ENCODE peak calls at places on chromosomes 4 and X, in five cellular contexts. One of them, this sample, is unnamed.
A peak's percentile ranks its signal among the peaks of the same experiment; 100 is the strongest.

GRCh38 chr4:184453402-184454160 is 20.8 kb downstream of the IRF2 start:
- DNase-seq in glutamatergic neuron: no peak
- DNase-seq in right atrium auricular region: no peak
- DNase-seq in Peyer's patch: peak; percentile 75
- DNase-seq in psoas muscle: no peak
- DNase-seq in this sample: peak; percentile 81

GRCh38 chrX:138877746-138878145 is 166.2 kb upstream of the FGF13 start:
- DNase-seq in right atrium auricular region: no peak
- DNase-seq in Peyer's patch: no peak
- DNase-seq in psoas muscle: no peak
- DNase-seq in glutamatergic neuron: no peak
- DNase-seq in this sample: no peak

GRCh38 chr4:23878235-23878861 is 11.5 kb downstream of the PPARGC1A start:
- DNase-seq in glutamatergic neuron: no peak
- DNase-seq in psoas muscle: no peak
- DNase-seq in right atrium auricular region: no peak
- DNase-seq in Peyer's patch: no peak
- DNase-seq in this sample: no peak

GRCh38 chrX:108362026-108362425 is 76.2 kb downstream of the COL4A6 start:
- DNase-seq in psoas muscle: no peak
- DNase-seq in Peyer's patch: no peak
- DNase-seq in glutamatergic neuron: no peak
- DNase-seq in right atrium auricular region: no peak
- DNase-seq in this sample: no peak

GRCh38 chr4:27048350-27049100 is 187.9 kb downstream of the STIM2 start:
- DNase-seq in right atrium auricular region: no peak
- DNase-seq in Peyer's patch: no peak
- DNase-seq in psoas muscle: no peak
- DNase-seq in glutamatergic neuron: no peak
- DNase-seq in this sample: peak; percentile 38

GRCh38 chr4:169249214-169249973 is 21.4 kb downstream of the SH3RF1 start:
- DNase-seq in Peyer's patch: no peak
- DNase-seq in right atrium auricular region: no peak
- DNase-seq in glutamatergic neuron: no peak
- DNase-seq in psoas muscle: no peak
- DNase-seq in this sample: peak; percentile 46

GRCh38 chr4:183284965-183285364 is 35.1 kb downstream of the CLDN22 start:
- DNase-seq in right atrium auricular region: no peak
- DNase-seq in Peyer's patch: no peak
- DNase-seq in psoas muscle: no peak
- DNase-seq in glutamatergic neuron: no peak
- DNase-seq in this sample: peak; percentile 60

GRCh38 chr4:51894246-51894645 is 51.3 kb downstream of the DCUN1D4 start:
- DNase-seq in glutamatergic neuron: no peak
- DNase-seq in psoas muscle: no peak
- DNase-seq in right atrium auricular region: no peak
- DNase-seq in Peyer's patch: no peak
- DNase-seq in this sample: peak; percentile 9

GRCh38 chrX:11259437-11259836 is 33.8 kb upstream of the AMELX start:
- DNase-seq in glutamatergic neuron: no peak
- DNase-seq in psoas muscle: no peak
- DNase-seq in Peyer's patch: no peak
- DNase-seq in right atrium auricular region: no peak
- DNase-seq in this sample: no peak

GRCh38 chrX:40971736-40972135 is 113.5 kb upstream of the USP9X start:
- DNase-seq in psoas muscle: no peak
- DNase-seq in right atrium auricular region: no peak
- DNase-seq in Peyer's patch: peak; percentile 59
- DNase-seq in glutamatergic neuron: no peak
- DNase-seq in this sample: no peak

GRCh38 chr4:7335363-7336066 is 99.2 kb downstream of the PSAPL1 start:
- DNase-seq in psoas muscle: peak; percentile 80
- DNase-seq in glutamatergic neuron: peak; percentile 86
- DNase-seq in right atrium auricular region: no peak
- DNase-seq in Peyer's patch: peak; percentile 56
- DNase-seq in this sample: no peak

GRCh38 chrX:40749874-40750273 is 14.5 kb upstream of the MED14 start:
- DNase-seq in right atrium auricular region: no peak
- DNase-seq in Peyer's patch: no peak
- DNase-seq in glutamatergic neuron: no peak
- DNase-seq in psoas muscle: no peak
- DNase-seq in this sample: no peak

GRCh38 chr4:37825943-37826281 is 574 bp upstream of the PGM2 start:
- DNase-seq in glutamatergic neuron: no peak
- DNase-seq in right atrium auricular region: no peak
- DNase-seq in Peyer's patch: no peak
- DNase-seq in psoas muscle: no peak
- DNase-seq in this sample: no peak

GRCh38 chrX:103063191-103063845 is 653 bp downstream of the BEX1 start:
- DNase-seq in right atrium auricular region: no peak
- DNase-seq in glutamatergic neuron: peak; percentile 68
- DNase-seq in psoas muscle: no peak
- DNase-seq in Peyer's patch: no peak
- DNase-seq in this sample: peak; percentile 4

GRCh38 chr4:27861802-27862201 is 1001.2 kb downstream of the STIM2 start:
- DNase-seq in right atrium auricular region: no peak
- DNase-seq in psoas muscle: no peak
- DNase-seq in glutamatergic neuron: no peak
- DNase-seq in Peyer's patch: no peak
- DNase-seq in this sample: peak; percentile 66

GRCh38 chr4:82017680-82018079 is 356.1 kb downstream of the HNRNPD start:
- DNase-seq in glutamatergic neuron: no peak
- DNase-seq in right atrium auricular region: no peak
- DNase-seq in psoas muscle: no peak
- DNase-seq in Peyer's patch: no peak
- DNase-seq in this sample: no peak

GRCh38 chr4:141807501-141807900 is 171.1 kb downstream of the IL15 start:
- DNase-seq in right atrium auricular region: no peak
- DNase-seq in Peyer's patch: no peak
- DNase-seq in psoas muscle: no peak
- DNase-seq in glutamatergic neuron: no peak
- DNase-seq in this sample: no peak

GRCh38 chr4:141802324-141802723 is 165.9 kb downstream of the IL15 start:
- DNase-seq in psoas muscle: no peak
- DNase-seq in Peyer's patch: no peak
- DNase-seq in right atrium auricular region: no peak
- DNase-seq in glutamatergic neuron: no peak
- DNase-seq in this sample: peak; percentile 71

GRCh38 chr4:141810038-141810701 is 173.8 kb downstream of the IL15 start:
- DNase-seq in psoas muscle: no peak
- DNase-seq in Peyer's patch: no peak
- DNase-seq in right atrium auricular region: no peak
- DNase-seq in glutamatergic neuron: no peak
- DNase-seq in this sample: no peak

GRCh38 chr4:141810702-141811365 is 174.5 kb downstream of the IL15 start:
- DNase-seq in right atrium auricular region: no peak
- DNase-seq in glutamatergic neuron: no peak
- DNase-seq in psoas muscle: no peak
- DNase-seq in Peyer's patch: no peak
- DNase-seq in this sample: no peak

DNA sequence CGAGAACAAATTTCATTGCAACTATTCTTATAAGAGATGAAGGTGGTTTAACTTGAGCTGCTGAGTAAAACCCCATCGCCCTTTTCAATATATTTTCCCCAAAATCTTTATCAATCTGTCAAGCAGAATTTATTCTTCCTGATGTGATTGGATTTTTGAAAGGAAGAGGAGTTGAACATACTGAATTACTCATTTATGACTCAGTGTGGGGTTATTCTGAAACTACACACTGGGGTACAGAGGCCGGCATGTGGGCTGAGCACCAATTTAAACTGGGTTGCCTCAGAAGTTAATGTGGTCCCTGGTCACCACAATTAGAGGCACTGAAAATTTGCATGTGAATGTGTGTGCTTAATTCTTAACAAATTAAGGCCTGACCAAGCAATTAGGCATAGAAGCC is 170.7 kb downstream of the IL15 start:
- DNase-seq in psoas muscle: no peak
- DNase-seq in glutamatergic neuron: no peak
- DNase-seq in right atrium auricular region: no peak
- DNase-seq in Peyer's patch: no peak
- DNase-seq in this sample: peak; percentile 46
- TF ChIP-seq CTCF in psoas muscle: no peak
- TF ChIP-seq CTCF in glutamatergic neuron: no peak
- TF ChIP-seq CTCF in right atrium auricular region: no peak
- TF ChIP-seq CTCF in Peyer's patch: no peak
- TF ChIP-seq CTCF in this sample: no peak

GRCh38 chr4:118834960-118835895 is 698 bp downstream of the SEC24D start:
- DNase-seq in right atrium auricular region: peak; percentile 87
- DNase-seq in Peyer's patch: peak; percentile 87
- DNase-seq in glutamatergic neuron: peak; percentile 32
- DNase-seq in psoas muscle: peak; percentile 72
- DNase-seq in this sample: peak; percentile 97

GRCh38 chr4:118833192-118833820 is 2.6 kb downstream of the SEC24D start:
- DNase-seq in psoas muscle: no peak
- DNase-seq in right atrium auricular region: no peak
- DNase-seq in Peyer's patch: no peak
- DNase-seq in glutamatergic neuron: no peak
- DNase-seq in this sample: no peak

GRCh38 chr4:118836763-118837507 is 1.0 kb upstream of the SEC24D start:
- DNase-seq in right atrium auricular region: no peak
- DNase-seq in glutamatergic neuron: no peak
- DNase-seq in psoas muscle: no peak
- DNase-seq in Peyer's patch: no peak
- DNase-seq in this sample: no peak

GRCh38 chr4:118834070-118834469 is 1.9 kb downstream of the SEC24D start:
- DNase-seq in right atrium auricular region: no peak
- DNase-seq in Peyer's patch: no peak
- DNase-seq in glutamatergic neuron: no peak
- DNase-seq in psoas muscle: no peak
- DNase-seq in this sample: peak; percentile 49

DNA sequence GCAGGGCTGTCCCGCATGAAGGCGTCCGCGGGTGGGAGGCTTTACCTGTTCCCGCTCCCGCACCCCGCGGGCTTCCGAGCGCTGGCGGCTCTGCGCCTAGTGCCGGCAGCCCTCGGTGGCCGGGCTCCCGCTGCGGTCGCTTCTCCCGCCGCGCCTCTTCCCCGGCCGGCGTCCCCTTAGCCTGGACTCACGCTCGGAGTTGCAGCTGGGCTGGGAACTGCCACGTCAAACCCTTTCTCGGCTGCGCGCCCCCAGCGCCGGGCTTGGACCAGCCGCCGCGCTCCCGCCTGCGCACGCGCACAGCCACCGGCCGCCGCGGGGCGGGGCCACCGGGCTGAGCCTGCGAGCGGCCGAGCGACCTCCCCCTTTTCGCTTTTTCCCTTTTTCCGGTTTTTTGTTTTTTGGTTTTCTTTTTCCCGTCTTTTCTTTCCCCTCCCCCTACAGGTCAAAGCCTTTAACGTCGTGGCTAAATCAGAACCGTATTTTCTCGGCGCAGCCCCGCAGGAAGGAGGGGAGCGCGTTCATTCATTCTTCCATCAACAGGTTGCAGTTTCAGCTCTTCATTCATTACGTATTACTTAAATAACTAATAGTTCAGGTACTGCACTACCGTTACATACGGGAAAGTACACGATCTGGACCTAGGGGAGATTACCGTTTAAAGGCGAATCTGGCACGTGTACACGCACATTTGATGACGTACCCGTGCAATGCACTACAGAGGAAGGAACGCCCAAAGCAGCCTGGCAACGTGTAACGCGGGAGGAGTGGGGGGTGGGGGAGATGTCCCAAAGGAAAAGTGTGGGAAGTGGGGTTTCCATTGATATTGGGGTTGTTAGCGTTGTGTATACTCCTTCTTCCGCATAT is at the start of gene SEC24D:
- DNase-seq in right atrium auricular region: peak; percentile 86
- DNase-seq in psoas muscle: peak; percentile 95
- DNase-seq in Peyer's patch: peak; percentile 92
- DNase-seq in glutamatergic neuron: peak; percentile 95
- DNase-seq in this sample: peak; percentile 84
- TF ChIP-seq CTCF in right atrium auricular region: no peak
- TF ChIP-seq CTCF in psoas muscle: no peak
- TF ChIP-seq CTCF in Peyer's patch: no peak
- TF ChIP-seq CTCF in glutamatergic neuron: peak; percentile 32
- TF ChIP-seq CTCF in this sample: peak; percentile 55

GRCh38 chrX:153778151-153778551 is 2.7 kb upstream of the SRPK3 start:
- DNase-seq in psoas muscle: peak; percentile 43
- DNase-seq in Peyer's patch: no peak
- DNase-seq in glutamatergic neuron: peak; percentile 0
- DNase-seq in right atrium auricular region: no peak
- DNase-seq in this sample: no peak

GRCh38 chrX:153777261-153778090 is 3.4 kb upstream of the SRPK3 start:
- DNase-seq in Peyer's patch: no peak
- DNase-seq in glutamatergic neuron: no peak
- DNase-seq in psoas muscle: peak; percentile 40
- DNase-seq in right atrium auricular region: no peak
- DNase-seq in this sample: no peak

GRCh38 chrX:153779891-153780677 is 757 bp upstream of the SRPK3 start:
- DNase-seq in Peyer's patch: no peak
- DNase-seq in right atrium auricular region: no peak
- DNase-seq in psoas muscle: no peak
- DNase-seq in glutamatergic neuron: no peak
- DNase-seq in this sample: no peak

GRCh38 chrX:153776611-153777045 is 4.2 kb upstream of the SRPK3 start:
- DNase-seq in psoas muscle: no peak
- DNase-seq in right atrium auricular region: no peak
- DNase-seq in Peyer's patch: no peak
- DNase-seq in glutamatergic neuron: peak; percentile 11
- DNase-seq in this sample: no peak

DNA sequence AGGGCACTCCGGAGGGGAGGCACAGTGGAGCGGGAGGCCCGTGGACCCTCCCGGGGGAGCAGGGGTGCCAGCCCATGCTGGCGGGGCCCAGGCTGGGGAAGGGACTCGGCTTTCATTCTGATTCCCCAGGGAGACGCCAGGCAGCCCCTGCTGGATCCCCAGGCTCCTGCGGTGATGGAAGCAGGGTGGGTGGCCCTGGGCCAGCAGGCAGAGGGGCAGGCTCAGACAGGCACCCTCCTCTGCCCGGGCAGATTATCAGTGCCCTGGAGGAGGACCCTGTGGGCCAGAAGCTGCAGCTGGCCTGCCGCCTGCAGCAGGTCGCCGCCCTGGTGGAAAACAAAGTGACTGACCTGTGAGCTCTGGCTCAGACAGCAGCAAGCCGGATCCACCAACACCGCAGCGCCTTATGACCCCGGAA is 2.1 kb upstream of the SRPK3 start:
- DNase-seq in Peyer's patch: no peak
- DNase-seq in glutamatergic neuron: peak; percentile 6
- DNase-seq in psoas muscle: peak; percentile 68
- DNase-seq in right atrium auricular region: no peak
- DNase-seq in this sample: no peak
- TF ChIP-seq CTCF in Peyer's patch: no peak
- TF ChIP-seq CTCF in glutamatergic neuron: no peak
- TF ChIP-seq CTCF in psoas muscle: peak; percentile 30
- TF ChIP-seq CTCF in right atrium auricular region: no peak
- TF ChIP-seq CTCF in this sample: peak; percentile 37

DNA sequence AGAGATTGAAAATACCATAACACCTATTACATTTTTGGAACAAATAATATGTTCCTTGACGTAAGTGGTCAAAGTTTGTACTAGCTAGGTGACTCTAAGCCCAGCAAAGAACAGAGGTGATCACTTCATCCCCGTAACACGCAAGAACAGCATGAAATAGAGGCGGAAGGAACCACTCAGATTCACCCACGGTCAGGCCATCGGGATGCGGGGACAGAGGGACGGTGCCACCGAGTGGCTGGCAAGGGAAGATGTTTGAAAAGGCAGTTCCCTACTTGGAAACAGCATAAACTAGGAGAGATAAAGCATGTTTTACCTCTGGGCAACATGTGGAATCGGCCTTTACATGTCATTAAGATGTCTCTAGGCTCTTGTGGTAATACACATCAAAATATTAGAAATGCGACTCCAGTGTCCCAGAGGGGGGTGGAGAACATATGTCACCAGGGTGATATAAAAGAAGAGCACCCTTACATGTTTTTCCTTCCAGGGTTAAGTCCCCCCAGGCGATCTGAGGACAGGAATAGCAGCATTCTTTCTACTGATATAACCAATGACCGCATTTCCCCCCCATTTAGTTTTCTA is 84.0 kb downstream of the PHKA2 start:
- DNase-seq in psoas muscle: no peak
- DNase-seq in Peyer's patch: no peak
- DNase-seq in right atrium auricular region: no peak
- DNase-seq in glutamatergic neuron: peak; percentile 66
- DNase-seq in this sample: no peak
- TF ChIP-seq CTCF in psoas muscle: peak; percentile 33
- TF ChIP-seq CTCF in Peyer's patch: no peak
- TF ChIP-seq CTCF in right atrium auricular region: peak; percentile 49
- TF ChIP-seq CTCF in glutamatergic neuron: no peak
- TF ChIP-seq CTCF in this sample: peak; percentile 27

This sample was measured in HFFc6.